ENCODE peak calls at places on chromosomes 13 and 19, in eight cellular contexts. I is astrocyte of the cerebellum; N is NCI-H69; Q is Panc1; B is AG04450; J is activated CD4-positive, alpha-beta memory T cell treated with anti-CD3 and anti-CD28 coated beads for 36 hours; K is T-helper 2 cell; P is AG09309. V is an unnamed sample.

GRCh38 chr13:80341771-80342271 is 895 bp upstream of the SPRY2 start:
- DNase-seq in I (no peak), N (peak), Q (no peak), B (no peak), J (no peak), K (no peak), P (no peak), V (peak)

GRCh38 chr19:38155453-38155852 is 68.6 kb downstream of the DPF1 start:
- DNase-seq in I (no peak), N (no peak), Q (no peak), B (no peak), J (no peak), K (no peak), P (no peak), V (no peak)

GRCh38 chr13:60838581-60838980 is 441.6 kb downstream of the TDRD3 start:
- DNase-seq in I (no peak), N (peak), Q (no peak), B (no peak), J (no peak), K (no peak), P (no peak), V (no peak)

GRCh38 chr13:87129602-87130300 is 541.4 kb upstream of the SLITRK5 start:
- DNase-seq in I (no peak), N (no peak), Q (no peak), B (no peak), J (no peak), K (no peak), P (no peak), V (no peak)

GRCh38 chr13:112894423-112894672 is 74.7 kb upstream of the MCF2L start:
- DNase-seq in I (no peak), N (no peak), Q (no peak), B (no peak), J (no peak), K (no peak), P (no peak), V (no peak)

GRCh38 chr13:111662451-111662850 is 342.0 kb downstream of the TEX29 start:
- DNase-seq in I (no peak), N (no peak), Q (no peak), B (no peak), J (no peak), K (no peak), P (no peak), V (no peak)

GRCh38 chr19:13984875-13985741 is 21.0 kb downstream of the RFX1 start:
- DNase-seq in I (no peak), N (no peak), Q (no peak), B (no peak), J (peak), K (no peak), P (no peak), V (no peak)

GRCh38 chr13:29859971-29860370 is 9.6 kb upstream of the UBL3 start:
- DNase-seq in I (no peak), N (no peak), Q (no peak), B (no peak), J (peak), K (no peak), P (no peak), V (no peak)

GRCh38 chr13:25192052-25192451 is 20.0 kb upstream of the AMER2 start:
- DNase-seq in I (no peak), N (no peak), Q (no peak), B (no peak), J (no peak), K (no peak), P (no peak), V (no peak)

GRCh38 chr13:59276436-59276835 is 887.3 kb downstream of the DIAPH3 start:
- DNase-seq in I (no peak), N (no peak), Q (no peak), B (no peak), J (no peak), K (no peak), P (no peak), V (no peak)

GRCh38 chr13:24265453-24265852 is 43.9 kb upstream of the C1QTNF9 start:
- DNase-seq in I (no peak), N (no peak), Q (no peak), B (no peak), J (no peak), K (no peak), P (no peak), V (no peak)

GRCh38 chr13:50690020-50690419 is 153.5 kb downstream of the DLEU7 start:
- DNase-seq in I (no peak), N (peak), Q (no peak), B (no peak), J (no peak), K (no peak), P (no peak), V (no peak)

GRCh38 chr13:38141792-38142191 is 207.9 kb upstream of the UFM1 start:
- DNase-seq in I (no peak), N (no peak), Q (no peak), B (no peak), J (no peak), K (no peak), P (no peak), V (no peak)

GRCh38 chr19:51821511-51821910 is 26.6 kb downstream of the FPR3 start:
- DNase-seq in I (no peak), N (no peak), Q (no peak), B (no peak), J (no peak), K (no peak), P (no peak), V (no peak)

GRCh38 chr19:51507209-51507608 is 5.6 kb upstream of the SIGLEC12 start:
- DNase-seq in I (no peak), N (no peak), Q (no peak), B (no peak), J (no peak), K (no peak), P (no peak), V (no peak)

GRCh38 chr13:111281751-111282311 is 38.6 kb upstream of the TEX29 start:
- DNase-seq in I (no peak), N (peak), Q (no peak), B (peak), J (no peak), K (no peak), P (peak), V (no peak)

GRCh38 chr19:29293736-29294342 is 80.9 kb upstream of the UQCRFS1 start:
- DNase-seq in I (no peak), N (no peak), Q (no peak), B (no peak), J (no peak), K (no peak), P (no peak), V (no peak)

GRCh38 chr13:89749888-89750287 is 1597.6 kb upstream of the MIR17HG start:
- DNase-seq in I (no peak), N (no peak), Q (no peak), B (no peak), J (no peak), K (no peak), P (no peak), V (no peak)

GRCh38 chr19:7743425-7743841 is 3.9 kb downstream of the CD209 start:
- DNase-seq in I (no peak), N (no peak), Q (no peak), B (no peak), J (peak), K (no peak), P (no peak), V (no peak)

GRCh38 chr13:34738251-34739170 is 203.6 kb upstream of the NBEA start:
- DNase-seq in I (no peak), N (peak), Q (no peak), B (no peak), J (no peak), K (no peak), P (no peak), V (no peak)

GRCh38 chr13:28047784-28048388 is 52.5 kb downstream of the FLT3 start:
- DNase-seq in I (no peak), N (no peak), Q (no peak), B (no peak), J (no peak), K (no peak), P (no peak), V (no peak)

GRCh38 chr19:18697680-18698079 is 14.2 kb downstream of the CRTC1 start:
- DNase-seq in I (no peak), N (peak), Q (no peak), B (no peak), J (no peak), K (no peak), P (no peak), V (peak)

GRCh38 chr13:100887729-100888151 is 213.1 kb upstream of the TMTC4 start:
- DNase-seq in I (peak), N (peak), Q (no peak), B (no peak), J (no peak), K (no peak), P (peak), V (no peak)

GRCh38 chr13:78192721-78193120 is 274.1 kb upstream of the EDNRB start:
- DNase-seq in I (peak), N (no peak), Q (no peak), B (peak), J (no peak), K (no peak), P (no peak), V (no peak)

GRCh38 chr13:113959198-113959597 is 14.7 kb downstream of the C13orf46 start:
- DNase-seq in I (no peak), N (no peak), Q (no peak), B (no peak), J (peak), K (no peak), P (no peak), V (no peak)

GRCh38 chr13:42574011-42574410 is at the start of gene TNFSF11:
- DNase-seq in I (no peak), N (peak), Q (no peak), B (no peak), J (peak), K (peak), P (no peak), V (no peak)